ENCODE peak calls at places on chromosomes 1 and 21, in ten cellular contexts. A is brain pericyte, C is HEK293T, V is thoracic aorta, S is hippocampal formation, Q is AG04450, K is neural progenitor cell, X is NCI-H2029, I is mesothelial cell of epicardium, W is SJSA1. M is an unnamed sample.

GRCh38 chr1:212315907-212316306 is 30.7 kb downstream of the PPP2R5A start:
- DNase-seq in A (no peak), C (no peak), V (no peak), S (peak), Q (no peak), K (peak), X (peak), I (no peak), W (no peak), M (no peak)

GRCh38 chr1:242146640-242147039 is 147.7 kb upstream of the MAP1LC3C start:
- DNase-seq in A (no peak), C (no peak), V (no peak), S (no peak), Q (no peak), K (no peak), X (no peak), I (no peak), W (no peak), M (no peak)

GRCh38 chr1:116991918-116992317 is 9.6 kb upstream of the CD101 start:
- DNase-seq in A (no peak), C (no peak), V (no peak), S (no peak), Q (no peak), K (no peak), X (no peak), I (no peak), W (no peak), M (no peak)

GRCh38 chr1:110647254-110647891 is 27.4 kb downstream of the KCNA3 start:
- DNase-seq in A (no peak), C (no peak), V (no peak), S (no peak), Q (no peak), K (no peak), X (no peak), I (no peak), W (no peak), M (no peak)

GRCh38 chr21:15722591-15723324 is 7.0 kb upstream of the USP25 start:
- DNase-seq in A (no peak), C (no peak), V (no peak), S (no peak), Q (no peak), K (no peak), X (peak), I (no peak), W (no peak), M (peak)

GRCh38 chr1:19957779-19958178 is 21.6 kb downstream of the PLA2G2A start:
- DNase-seq in A (no peak), C (peak), V (no peak), S (no peak), Q (no peak), K (no peak), X (no peak), I (no peak), W (no peak), M (no peak)

GRCh38 chr1:119811985-119812557 is 811 bp upstream of the REG4 start:
- DNase-seq in A (no peak), C (no peak), V (no peak), S (no peak), Q (no peak), K (no peak), X (no peak), I (no peak), W (no peak), M (no peak)

GRCh38 chr1:5508669-5509330 is 483.4 kb downstream of the NPHP4 start:
- DNase-seq in A (no peak), C (no peak), V (no peak), S (no peak), Q (no peak), K (no peak), X (no peak), I (no peak), W (no peak), M (no peak)

GRCh38 chr1:24575905-24576587 is 20.2 kb downstream of the NCMAP start:
- DNase-seq in A (no peak), C (no peak), V (no peak), S (peak), Q (no peak), K (peak), X (no peak), I (no peak), W (no peak), M (no peak)

GRCh38 chr1:79193211-79194079 is 186.9 kb upstream of the ADGRL4 start:
- DNase-seq in A (peak), C (no peak), V (no peak), S (no peak), Q (no peak), K (peak), X (no peak), I (no peak), W (peak), M (peak)

GRCh38 chr1:169086603-169087455 is 19.7 kb upstream of the ATP1B1 start:
- DNase-seq in A (no peak), C (no peak), V (no peak), S (no peak), Q (no peak), K (no peak), X (no peak), I (no peak), W (no peak), M (peak)

GRCh38 chr1:220123889-220124288 is 30.0 kb downstream of the IARS2 start:
- DNase-seq in A (no peak), C (peak), V (no peak), S (no peak), Q (no peak), K (peak), X (no peak), I (no peak), W (no peak), M (no peak)

GRCh38 chr1:64653466-64653865 is 91.4 kb upstream of the RAVER2 start:
- DNase-seq in A (no peak), C (no peak), V (no peak), S (no peak), Q (no peak), K (no peak), X (no peak), I (no peak), W (no peak), M (no peak)

GRCh38 chr1:35718492-35719336 is at the start of gene C1orf216:
- DNase-seq in A (no peak), C (no peak), V (peak), S (peak), Q (peak), K (peak), X (peak), I (peak), W (peak), M (peak)

GRCh38 chr1:155192346-155193274 is 15.1 kb downstream of the THBS3 start:
- DNase-seq in A (no peak), C (no peak), V (no peak), S (no peak), Q (no peak), K (peak), X (peak), I (no peak), W (peak), M (peak)

GRCh38 chr1:56326056-56326455 is 253.3 kb downstream of the PLPP3 start:
- DNase-seq in A (no peak), C (no peak), V (no peak), S (no peak), Q (no peak), K (no peak), X (no peak), I (no peak), W (no peak), M (peak)

GRCh38 chr1:222095606-222096475 is 354.0 kb upstream of the DUSP10 start:
- DNase-seq in A (no peak), C (peak), V (no peak), S (peak), Q (no peak), K (peak), X (peak), I (no peak), W (no peak), M (no peak)

GRCh38 chr1:15456313-15456954 is at the start of gene CELA2A:
- DNase-seq in A (no peak), C (no peak), V (no peak), S (no peak), Q (no peak), K (no peak), X (no peak), I (no peak), W (no peak), M (no peak)

GRCh38 chr1:5119496-5120234 is 465.3 kb downstream of the AJAP1 start:
- DNase-seq in A (no peak), C (peak), V (no peak), S (no peak), Q (no peak), K (peak), X (peak), I (no peak), W (no peak), M (no peak)

GRCh38 chr1:177235350-177235749 is 64.6 kb downstream of the BRINP2 start:
- DNase-seq in A (no peak), C (no peak), V (no peak), S (no peak), Q (no peak), K (no peak), X (no peak), I (no peak), W (no peak), M (no peak)

GRCh38 chr1:18792747-18793146 is 66.7 kb downstream of the TAS1R2 start:
- DNase-seq in A (no peak), C (no peak), V (no peak), S (no peak), Q (no peak), K (no peak), X (no peak), I (no peak), W (no peak), M (no peak)

GRCh38 chr1:1347663-1348419 is 1.4 kb downstream of the DVL1 start:
- DNase-seq in A (no peak), C (peak), V (no peak), S (no peak), Q (no peak), K (peak), X (no peak), I (no peak), W (no peak), M (peak)